ENCODE peak calls at places on chromosomes 3 and 15, in four cellular contexts. E, B, G and C are unnamed samples.

GRCh38 chr3:102182162-102182561 is 252.7 kb upstream of the ZPLD1 start:
- DNase-seq in E (peak), B (no peak), G (peak), C (peak)

GRCh38 chr15:89500397-89501270 is 4.3 kb upstream of the RHCG start:
- DNase-seq in E (no peak), B (no peak), G (no peak), C (no peak)

GRCh38 chr3:151750181-151750580 is 16.5 kb downstream of the AADACL2 start:
- DNase-seq in E (no peak), B (no peak), G (no peak), C (no peak)

GRCh38 chr3:112499328-112499727 is at the start of gene BTLA:
- DNase-seq in E (no peak), B (no peak), G (no peak), C (no peak)

GRCh38 chr3:51686512-51687215 is 15.6 kb downstream of the TEX264 start:
- DNase-seq in E (peak), B (peak), G (peak), C (peak)

GRCh38 chr3:62586356-62586755 is 213.0 kb upstream of the FEZF2 start:
- DNase-seq in E (peak), B (no peak), G (peak), C (peak)

GRCh38 chr3:164521644-164522043 is 556.7 kb downstream of the SI start:
- DNase-seq in E (no peak), B (no peak), G (no peak), C (no peak)

GRCh38 chr3:64925575-64925974 is 237.8 kb upstream of the ADAMTS9 start:
- DNase-seq in E (no peak), B (no peak), G (no peak), C (no peak)

GRCh38 chr3:131789188-131789587 is 245.6 kb downstream of the CPNE4 start:
- DNase-seq in E (no peak), B (no peak), G (no peak), C (no peak)

GRCh38 chr3:113532698-113533533 is 561 bp downstream of the SIDT1 start:
- DNase-seq in E (no peak), B (peak), G (no peak), C (no peak)

GRCh38 chr3:39205131-39205530 is 12.7 kb upstream of the XIRP1 start:
- DNase-seq in E (no peak), B (no peak), G (no peak), C (no peak)

GRCh38 chr3:197137741-197138140 is 108.1 kb upstream of the MELTF start:
- DNase-seq in E (no peak), B (no peak), G (peak), C (no peak)

GRCh38 chr3:15198686-15199085 is 7.4 kb upstream of the CAPN7 start:
- DNase-seq in E (no peak), B (no peak), G (no peak), C (no peak)

GRCh38 chr3:56202997-56203396 is 265.3 kb downstream of the ERC2 start:
- DNase-seq in E (no peak), B (no peak), G (no peak), C (no peak)

GRCh38 chr3:8993331-8993730 is 30.1 kb upstream of the RAD18 start:
- DNase-seq in E (no peak), B (no peak), G (no peak), C (no peak)

GRCh38 chr3:117622130-117622841 is 912.7 kb downstream of the TUSC7 start:
- DNase-seq in E (peak), B (no peak), G (peak), C (peak)

GRCh38 chr3:89947357-89947954 is 840.0 kb downstream of the EPHA3 start:
- DNase-seq in E (no peak), B (no peak), G (no peak), C (no peak)

GRCh38 chr3:21062724-21063436 is 688.1 kb downstream of the ZNF385D start:
- DNase-seq in E (no peak), B (no peak), G (no peak), C (no peak)

GRCh38 chr3:155424041-155424605 is 130.6 kb upstream of the STRIT1 start:
- DNase-seq in E (no peak), B (no peak), G (no peak), C (no peak)

GRCh38 chr3:194154346-194154745 is 18.4 kb downstream of the HES1 start:
- DNase-seq in E (no peak), B (no peak), G (no peak), C (no peak)

GRCh38 chr3:61668317-61668864 is 107.0 kb downstream of the PTPRG start:
- DNase-seq in E (no peak), B (no peak), G (no peak), C (no peak)

GRCh38 chr3:10284496-10284895 is 8.3 kb downstream of the GHRL start:
- DNase-seq in E (no peak), B (peak), G (no peak), C (no peak)

GRCh38 chr3:12438318-12438717 is 46.0 kb upstream of the TSEN2 start:
- DNase-seq in E (no peak), B (no peak), G (no peak), C (no peak)

GRCh38 chr3:12956316-12956660 is 114.9 kb upstream of the RPL32 start:
- DNase-seq in E (no peak), B (no peak), G (no peak), C (no peak)

GRCh38 chr15:48955967-48956366 is 7.8 kb downstream of the SHC4 start:
- DNase-seq in E (no peak), B (no peak), G (no peak), C (no peak)